ENCODE peak calls at places on chromosome 3, in ten cellular contexts. One of them, this sample, is unnamed.

GRCh38 chr3:128823008-128823407 is 56.4 kb upstream of the ACAD9 start:
- DNase-seq in adrenal gland: no peak
- DNase-seq in left lung: no peak
- DNase-seq in heart left ventricle: no peak
- DNase-seq in thoracic aorta: no peak
- DNase-seq in mammary epithelial cell: no peak
- DNase-seq in sigmoid colon: no peak
- DNase-seq in prostate gland: no peak
- DNase-seq in HCT116: no peak
- DNase-seq in colonic mucosa: no peak
- DNase-seq in this sample: no peak

GRCh38 chr3:24155291-24155690 is 210.2 kb downstream of the NR1D2 start:
- DNase-seq in adrenal gland: no peak
- DNase-seq in left lung: no peak
- DNase-seq in heart left ventricle: no peak
- DNase-seq in thoracic aorta: no peak
- DNase-seq in mammary epithelial cell: no peak
- DNase-seq in sigmoid colon: no peak
- DNase-seq in prostate gland: no peak
- DNase-seq in HCT116: no peak
- DNase-seq in colonic mucosa: no peak
- DNase-seq in this sample: no peak

GRCh38 chr3:99637041-99637380 is 1.4 kb upstream of the COL8A1 start:
- DNase-seq in adrenal gland: no peak
- DNase-seq in left lung: no peak
- DNase-seq in heart left ventricle: no peak
- DNase-seq in thoracic aorta: no peak
- DNase-seq in mammary epithelial cell: peak; percentile 86
- DNase-seq in sigmoid colon: no peak
- DNase-seq in prostate gland: no peak
- DNase-seq in HCT116: no peak
- DNase-seq in colonic mucosa: no peak
- DNase-seq in this sample: no peak

GRCh38 chr3:165622356-165622755 is 214.9 kb downstream of the BCHE start:
- DNase-seq in adrenal gland: no peak
- DNase-seq in left lung: no peak
- DNase-seq in heart left ventricle: no peak
- DNase-seq in thoracic aorta: no peak
- DNase-seq in mammary epithelial cell: no peak
- DNase-seq in sigmoid colon: no peak
- DNase-seq in prostate gland: no peak
- DNase-seq in HCT116: no peak
- DNase-seq in colonic mucosa: no peak
- DNase-seq in this sample: no peak

GRCh38 chr3:46987485-46988401 is 8.3 kb downstream of the NBEAL2 start:
- DNase-seq in adrenal gland: no peak
- DNase-seq in left lung: peak; percentile 96
- DNase-seq in heart left ventricle: peak; percentile 82
- DNase-seq in thoracic aorta: no peak
- DNase-seq in mammary epithelial cell: peak; percentile 17
- DNase-seq in sigmoid colon: no peak
- DNase-seq in prostate gland: no peak
- DNase-seq in HCT116: no peak
- DNase-seq in colonic mucosa: peak; percentile 87
- DNase-seq in this sample: peak; percentile 74

GRCh38 chr3:193732391-193732790 is 139.4 kb downstream of the OPA1 start:
- DNase-seq in adrenal gland: peak; percentile 73
- DNase-seq in left lung: no peak
- DNase-seq in heart left ventricle: no peak
- DNase-seq in thoracic aorta: no peak
- DNase-seq in mammary epithelial cell: peak; percentile 48
- DNase-seq in sigmoid colon: no peak
- DNase-seq in prostate gland: no peak
- DNase-seq in HCT116: peak; percentile 16
- DNase-seq in colonic mucosa: no peak
- DNase-seq in this sample: no peak

GRCh38 chr3:55650011-55650410 is 162.9 kb upstream of the WNT5A start:
- DNase-seq in adrenal gland: no peak
- DNase-seq in left lung: no peak
- DNase-seq in heart left ventricle: no peak
- DNase-seq in thoracic aorta: no peak
- DNase-seq in mammary epithelial cell: no peak
- DNase-seq in sigmoid colon: no peak
- DNase-seq in prostate gland: no peak
- DNase-seq in HCT116: no peak
- DNase-seq in colonic mucosa: no peak
- DNase-seq in this sample: no peak

GRCh38 chr3:69491980-69492379 is 106.1 kb upstream of the FRMD4B start:
- DNase-seq in adrenal gland: no peak
- DNase-seq in left lung: no peak
- DNase-seq in heart left ventricle: no peak
- DNase-seq in thoracic aorta: no peak
- DNase-seq in mammary epithelial cell: no peak
- DNase-seq in sigmoid colon: no peak
- DNase-seq in prostate gland: no peak
- DNase-seq in HCT116: no peak
- DNase-seq in colonic mucosa: no peak
- DNase-seq in this sample: no peak

GRCh38 chr3:43345877-43346276 is 59.5 kb downstream of the SNRK start:
- DNase-seq in adrenal gland: no peak
- DNase-seq in left lung: no peak
- DNase-seq in heart left ventricle: no peak
- DNase-seq in thoracic aorta: no peak
- DNase-seq in mammary epithelial cell: peak; percentile 21
- DNase-seq in sigmoid colon: no peak
- DNase-seq in prostate gland: no peak
- DNase-seq in HCT116: no peak
- DNase-seq in colonic mucosa: no peak
- DNase-seq in this sample: no peak

GRCh38 chr3:186643493-186643892 is 3.3 kb downstream of the FETUB start:
- DNase-seq in adrenal gland: no peak
- DNase-seq in left lung: no peak
- DNase-seq in heart left ventricle: no peak
- DNase-seq in thoracic aorta: no peak
- DNase-seq in mammary epithelial cell: peak; percentile 35
- DNase-seq in sigmoid colon: no peak
- DNase-seq in prostate gland: no peak
- DNase-seq in HCT116: no peak
- DNase-seq in colonic mucosa: no peak
- DNase-seq in this sample: no peak

DNA sequence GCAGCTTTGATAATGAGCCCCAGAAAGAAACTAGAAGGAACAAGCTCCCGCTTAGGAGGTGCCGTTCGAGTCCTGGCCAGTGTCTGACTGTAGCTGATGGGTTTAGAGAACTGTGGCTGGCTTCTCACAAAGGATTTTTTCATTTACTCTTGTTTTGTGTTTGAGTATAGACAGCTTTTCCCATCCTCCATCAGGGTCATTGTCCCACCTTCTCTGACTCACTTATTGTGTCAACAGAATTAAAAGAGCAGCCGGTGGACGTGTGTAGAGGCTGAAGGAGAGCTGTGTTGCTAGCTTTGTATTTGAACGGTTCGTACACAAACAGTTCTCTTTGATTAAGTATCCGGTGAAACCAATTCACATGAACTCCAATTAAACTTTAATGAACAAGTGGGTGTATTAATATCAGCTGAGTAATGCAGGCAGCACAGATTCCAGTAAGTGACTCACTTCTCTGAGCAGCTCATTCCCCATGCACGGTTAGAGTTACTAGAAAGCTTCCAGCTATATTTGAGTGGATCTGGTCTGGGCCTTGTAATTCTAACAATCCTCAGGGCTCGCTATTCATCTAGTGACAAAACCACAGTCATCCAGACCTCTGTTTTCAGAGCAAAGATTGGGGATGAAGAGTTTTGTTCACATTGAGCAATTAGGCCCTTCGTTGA is 141.0 kb downstream of the LPP start:
- DNase-seq in adrenal gland: peak; percentile 42
- DNase-seq in left lung: no peak
- DNase-seq in heart left ventricle: no peak
- DNase-seq in thoracic aorta: no peak
- DNase-seq in mammary epithelial cell: peak; percentile 95
- DNase-seq in sigmoid colon: no peak
- DNase-seq in prostate gland: peak; percentile 27
- DNase-seq in HCT116: peak; percentile 90
- DNase-seq in colonic mucosa: peak; percentile 41
- DNase-seq in this sample: no peak
- H3K27ac ChIP-seq in adrenal gland: peak overlapping the region; percentile 75
- H3K27ac ChIP-seq in left lung: peak overlapping the region; percentile 79
- H3K27ac ChIP-seq in heart left ventricle: peak overlapping the region; percentile 86
- H3K27ac ChIP-seq in thoracic aorta: peak overlapping the region; percentile 81
- H3K27ac ChIP-seq in mammary epithelial cell: peak overlapping the region; percentile 97
- H3K27ac ChIP-seq in sigmoid colon: peak overlapping the region; percentile 75
- H3K27ac ChIP-seq in prostate gland: peak overlapping the region; percentile 76
- H3K27ac ChIP-seq in HCT116: peak overlapping the region; percentile 67
- H3K27ac ChIP-seq in colonic mucosa: peak overlapping the region; percentile 65
- H3K27ac ChIP-seq in this sample: peak overlapping the region; percentile 86

DNA sequence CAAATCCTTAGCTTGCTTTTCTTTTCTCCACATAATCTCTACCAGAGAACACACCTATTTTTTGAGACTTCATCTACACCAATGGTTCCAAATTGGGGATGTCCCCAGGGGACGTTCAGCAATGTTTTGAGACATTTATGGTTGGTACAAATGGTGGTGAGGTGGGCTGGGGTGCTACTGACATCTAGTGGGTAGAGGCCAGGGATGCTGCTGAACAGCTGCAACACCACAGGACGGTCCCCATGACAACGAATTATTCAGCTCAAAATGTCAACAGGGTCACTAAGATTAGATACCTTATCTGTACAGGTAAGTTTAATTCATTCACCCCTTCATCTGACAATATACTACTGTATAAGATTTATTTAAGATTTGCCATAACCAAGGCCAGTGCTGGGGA is 14.4 kb downstream of the GK5 start:
- DNase-seq in adrenal gland: no peak
- DNase-seq in left lung: no peak
- DNase-seq in heart left ventricle: no peak
- DNase-seq in thoracic aorta: no peak
- DNase-seq in mammary epithelial cell: no peak
- DNase-seq in sigmoid colon: no peak
- DNase-seq in prostate gland: no peak
- DNase-seq in HCT116: no peak
- DNase-seq in colonic mucosa: no peak
- DNase-seq in this sample: no peak
- TF ChIP-seq CTCF in adrenal gland: no peak
- TF ChIP-seq CTCF in left lung: no peak
- TF ChIP-seq CTCF in heart left ventricle: no peak
- TF ChIP-seq CTCF in thoracic aorta: no peak
- TF ChIP-seq CTCF in mammary epithelial cell: peak; percentile 24
- TF ChIP-seq CTCF in sigmoid colon: no peak
- TF ChIP-seq CTCF in prostate gland: no peak
- TF ChIP-seq CTCF in HCT116: no peak
- TF ChIP-seq CTCF in colonic mucosa: no peak
- TF ChIP-seq CTCF in this sample: peak; percentile 46

GRCh38 chr3:12518266-12519028 is 26.9 kb downstream of the MKRN2OS start:
- DNase-seq in adrenal gland: no peak
- DNase-seq in left lung: no peak
- DNase-seq in heart left ventricle: no peak
- DNase-seq in thoracic aorta: no peak
- DNase-seq in mammary epithelial cell: no peak
- DNase-seq in sigmoid colon: no peak
- DNase-seq in prostate gland: no peak
- DNase-seq in HCT116: no peak
- DNase-seq in colonic mucosa: no peak
- DNase-seq in this sample: peak; percentile 27

GRCh38 chr3:12515631-12516030 is 29.7 kb downstream of the MKRN2OS start:
- DNase-seq in adrenal gland: no peak
- DNase-seq in left lung: no peak
- DNase-seq in heart left ventricle: no peak
- DNase-seq in thoracic aorta: no peak
- DNase-seq in mammary epithelial cell: no peak
- DNase-seq in sigmoid colon: no peak
- DNase-seq in prostate gland: no peak
- DNase-seq in HCT116: no peak
- DNase-seq in colonic mucosa: no peak
- DNase-seq in this sample: no peak

GRCh38 chr3:12521010-12521409 is 24.3 kb downstream of the MKRN2OS start:
- DNase-seq in adrenal gland: no peak
- DNase-seq in left lung: no peak
- DNase-seq in heart left ventricle: no peak
- DNase-seq in thoracic aorta: no peak
- DNase-seq in mammary epithelial cell: no peak
- DNase-seq in sigmoid colon: no peak
- DNase-seq in prostate gland: no peak
- DNase-seq in HCT116: no peak
- DNase-seq in colonic mucosa: no peak
- DNase-seq in this sample: no peak

GRCh38 chr3:12513694-12514446 is 29.6 kb downstream of the TSEN2 start:
- DNase-seq in adrenal gland: no peak
- DNase-seq in left lung: no peak
- DNase-seq in heart left ventricle: no peak
- DNase-seq in thoracic aorta: no peak
- DNase-seq in mammary epithelial cell: no peak
- DNase-seq in sigmoid colon: no peak
- DNase-seq in prostate gland: no peak
- DNase-seq in HCT116: no peak
- DNase-seq in colonic mucosa: no peak
- DNase-seq in this sample: peak; percentile 47

DNA sequence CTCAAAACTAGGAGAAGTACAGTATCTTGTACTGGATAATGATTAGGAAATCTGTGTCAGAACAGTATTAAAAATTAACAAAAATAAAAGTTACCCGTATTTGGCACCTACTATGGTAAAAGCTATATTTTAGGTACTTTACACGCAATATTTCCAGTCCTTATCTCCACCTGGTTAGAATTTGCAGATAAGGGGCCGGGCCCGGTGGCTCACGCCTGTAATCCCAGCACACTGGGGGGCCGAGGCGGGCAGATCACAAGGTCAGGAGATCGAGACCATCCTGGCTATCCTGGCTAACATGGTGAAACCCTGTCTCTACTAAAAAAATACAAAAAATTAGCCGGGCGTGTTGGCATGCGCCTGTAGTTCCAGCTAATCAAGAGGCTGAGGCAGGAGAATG is 28.4 kb downstream of the MKRN2OS start:
- DNase-seq in adrenal gland: no peak
- DNase-seq in left lung: no peak
- DNase-seq in heart left ventricle: no peak
- DNase-seq in thoracic aorta: no peak
- DNase-seq in mammary epithelial cell: no peak
- DNase-seq in sigmoid colon: no peak
- DNase-seq in prostate gland: no peak
- DNase-seq in HCT116: no peak
- DNase-seq in colonic mucosa: no peak
- DNase-seq in this sample: no peak
- H3K27me3 ChIP-seq in adrenal gland: no peaks in the 10 kb centered on the region
- H3K27me3 ChIP-seq in left lung: no peaks in the 10 kb centered on the region
- H3K27me3 ChIP-seq in heart left ventricle: no peaks in the 10 kb centered on the region
- H3K27me3 ChIP-seq in thoracic aorta: no peaks in the 10 kb centered on the region
- H3K27me3 ChIP-seq in mammary epithelial cell: no peaks in the 10 kb centered on the region
- H3K27me3 ChIP-seq in sigmoid colon: no peaks in the 10 kb centered on the region
- H3K27me3 ChIP-seq in prostate gland: no peaks in the 10 kb centered on the region
- H3K27me3 ChIP-seq in HCT116: no peaks in the 10 kb centered on the region
- H3K27me3 ChIP-seq in colonic mucosa: no peaks in the 10 kb centered on the region
- H3K27me3 ChIP-seq in this sample: no peaks in the 10 kb centered on the region

GRCh38 chr3:14546041-14546440 is 5.9 kb upstream of the GRIP2 start:
- DNase-seq in adrenal gland: no peak
- DNase-seq in left lung: peak; percentile 37
- DNase-seq in heart left ventricle: no peak
- DNase-seq in thoracic aorta: no peak
- DNase-seq in mammary epithelial cell: no peak
- DNase-seq in sigmoid colon: no peak
- DNase-seq in prostate gland: no peak
- DNase-seq in HCT116: no peak
- DNase-seq in colonic mucosa: no peak
- DNase-seq in this sample: no peak
- H3K27ac ChIP-seq in adrenal gland: no peak overlapping the region
- H3K27ac ChIP-seq in left lung: no peak overlapping the region
- H3K27ac ChIP-seq in heart left ventricle: no peak overlapping the region
- H3K27ac ChIP-seq in thoracic aorta: no peak overlapping the region
- H3K27ac ChIP-seq in mammary epithelial cell: no peak overlapping the region
- H3K27ac ChIP-seq in sigmoid colon: no peak overlapping the region
- H3K27ac ChIP-seq in prostate gland: no peak overlapping the region
- H3K27ac ChIP-seq in HCT116: no peak overlapping the region
- H3K27ac ChIP-seq in colonic mucosa: no peak overlapping the region
- H3K27ac ChIP-seq in this sample: no peak overlapping the region